ENCODE peak calls at places on chromosomes 2 and 18, in seven cellular contexts. C, Z, R, X, I, L and E are unnamed samples.

GRCh38 chr18:10560457-10561045 is 34.7 kb downstream of the NAPG start:
- DNase-seq in X (peak), R (peak), Z (peak), L (peak), I (peak), C (no peak), E (peak)

GRCh38 chr2:49860834-49861233 is 706.5 kb upstream of the FSHR start:
- DNase-seq in L (no peak), I (no peak), R (no peak), X (no peak), C (no peak), Z (no peak), E (no peak)

GRCh38 chr2:242075683-242076082 is 206.2 kb downstream of the RTP5 start:
- DNase-seq in X (no peak), R (no peak), I (peak), L (no peak), Z (no peak), C (no peak), E (no peak)

GRCh38 chr2:29450823-29451222 is 335.6 kb downstream of the CLIP4 start:
- DNase-seq in C (no peak), L (no peak), Z (no peak), X (no peak), I (no peak), R (no peak), E (no peak)

GRCh38 chr2:111662771-111663470 is 221.1 kb downstream of the ANAPC1 start:
- DNase-seq in I (no peak), Z (no peak), X (peak), R (no peak), L (no peak), C (no peak), E (no peak)

GRCh38 chr2:44342854-44343253 is 18.4 kb downstream of the PREPL start:
- DNase-seq in I (no peak), R (no peak), X (no peak), C (no peak), L (peak), Z (peak), E (peak)

GRCh38 chr2:181438298-181438697 is 18.9 kb upstream of the ITGA4 start:
- DNase-seq in X (peak), I (no peak), L (no peak), C (no peak), R (peak), Z (no peak), E (peak)

GRCh38 chr2:72148975-72149555 is 1.4 kb upstream of the CYP26B1 start:
- DNase-seq in C (no peak), Z (no peak), X (peak), R (no peak), L (peak), I (peak), E (peak)

GRCh38 chr18:36376361-36376760 is 78.8 kb downstream of the FHOD3 start:
- DNase-seq in X (no peak), I (no peak), R (no peak), C (no peak), L (no peak), Z (no peak), E (no peak)

GRCh38 chr2:195945056-195945455 is 123.6 kb downstream of the DNAH7 start:
- DNase-seq in R (no peak), Z (no peak), X (no peak), I (no peak), L (no peak), C (no peak), E (no peak)

GRCh38 chr18:1018211-1018651 is 113.6 kb downstream of the ADCYAP1 start:
- DNase-seq in R (no peak), L (no peak), C (no peak), X (no peak), I (no peak), Z (no peak), E (peak)

GRCh38 chr18:65938592-65939372 is 188.0 kb downstream of the CDH7 start:
- DNase-seq in Z (no peak), C (no peak), R (no peak), I (no peak), L (no peak), X (peak), E (peak)

GRCh38 chr2:140797718-140798117 is 1333.1 kb downstream of the LRP1B start:
- DNase-seq in I (no peak), C (no peak), Z (no peak), X (no peak), R (no peak), L (no peak), E (no peak)

GRCh38 chr2:127953128-127953718 is 67.5 kb upstream of the AMMECR1L start:
- DNase-seq in C (no peak), X (peak), L (peak), I (peak), R (no peak), Z (no peak), E (no peak)

GRCh38 chr2:146986161-146986560 is 858.7 kb upstream of the ACVR2A start:
- DNase-seq in Z (no peak), R (no peak), X (no peak), L (no peak), I (no peak), C (no peak), E (no peak)

GRCh38 chr18:63924551-63924950 is 16.8 kb downstream of the SERPINB10 start:
- DNase-seq in C (no peak), R (no peak), I (no peak), L (no peak), Z (no peak), X (no peak), E (no peak)

GRCh38 chr2:40935349-40935748 is 483.5 kb upstream of the SLC8A1 start:
- DNase-seq in I (no peak), R (no peak), Z (no peak), X (peak), C (no peak), L (no peak), E (peak)

GRCh38 chr2:238974510-238975166 is 126.8 kb downstream of the TWIST2 start:
- DNase-seq in I (no peak), C (no peak), R (no peak), L (no peak), Z (no peak), X (peak), E (peak)

GRCh38 chr2:62306751-62307468 is 111.0 kb downstream of the B3GNT2 start:
- DNase-seq in R (no peak), I (no peak), C (no peak), X (peak), L (no peak), Z (peak), E (peak)

GRCh38 chr2:11676640-11677039 is 6.6 kb upstream of the NTSR2 start:
- DNase-seq in R (no peak), I (no peak), L (no peak), C (no peak), X (peak), Z (no peak), E (no peak)

GRCh38 chr2:178280261-178280852 is 86.0 kb downstream of the OSBPL6 start:
- DNase-seq in I (no peak), Z (peak), C (no peak), L (no peak), R (peak), X (no peak), E (peak)

GRCh38 chr2:85794491-85795121 is 40.8 kb downstream of the ATOH8 start:
- DNase-seq in I (no peak), L (peak), C (no peak), X (no peak), R (no peak), Z (no peak), E (no peak)

GRCh38 chr18:9900699-9901098 is 13.1 kb upstream of the VAPA start:
- DNase-seq in Z (no peak), C (no peak), X (no peak), I (no peak), L (no peak), R (no peak), E (no peak)

GRCh38 chr2:3289971-3290370 is 87.6 kb downstream of the EIPR1 start:
- DNase-seq in I (no peak), C (no peak), R (no peak), X (no peak), L (no peak), Z (no peak), E (no peak)

GRCh38 chr2:232369126-232369955 is 9.2 kb upstream of the ALPP start:
- DNase-seq in C (no peak), R (no peak), X (no peak), L (no peak), Z (no peak), I (peak), E (no peak)

GRCh38 chr2:102103284-102103683 is 39.3 kb upstream of the IL1R1 start:
- DNase-seq in L (no peak), Z (no peak), X (no peak), I (no peak), C (no peak), R (no peak), E (no peak)

GRCh38 chr2:113138428-113139322 is 11.3 kb downstream of the IL1RN start:
- DNase-seq in Z (peak), C (no peak), L (peak), I (peak), X (peak), R (peak), E (peak)

GRCh38 chr2:232666051-232666805 is 30.9 kb upstream of the GIGYF2 start:
- DNase-seq in X (no peak), I (no peak), Z (no peak), R (no peak), L (peak), C (no peak), E (no peak)

GRCh38 chr2:62221141-62221540 is 25.2 kb downstream of the B3GNT2 start:
- DNase-seq in R (no peak), L (no peak), X (no peak), C (no peak), Z (no peak), I (no peak), E (no peak)

GRCh38 chr2:190625691-190626090 is 23.2 kb upstream of the NAB1 start:
- DNase-seq in Z (no peak), C (no peak), I (no peak), R (no peak), L (no peak), X (no peak), E (no peak)

GRCh38 chr2:41718703-41719102 is 329.1 kb upstream of the PKDCC start:
- DNase-seq in I (no peak), R (no peak), Z (no peak), C (no peak), X (no peak), L (no peak), E (no peak)

GRCh38 chr2:186572705-186573104 is 17.2 kb upstream of the ITGAV start:
- DNase-seq in I (no peak), L (no peak), C (no peak), X (no peak), Z (no peak), R (no peak), E (no peak)

GRCh38 chr2:197191948-197192338 is 118.6 kb downstream of the ANKRD44 start:
- DNase-seq in Z (peak), I (no peak), X (no peak), R (peak), C (no peak), L (no peak), E (no peak)

GRCh38 chr18:61854578-61854977 is 38.2 kb downstream of the RNF152 start:
- DNase-seq in C (no peak), Z (no peak), I (no peak), L (no peak), X (no peak), R (no peak), E (no peak)

GRCh38 chr2:18362696-18363095 is 197.8 kb downstream of the RDH14 start:
- DNase-seq in C (no peak), L (no peak), Z (no peak), X (no peak), I (no peak), R (no peak), E (no peak)

GRCh38 chr2:219128401-219128800 is 32.2 kb downstream of the NHEJ1 start:
- DNase-seq in C (no peak), Z (no peak), L (no peak), X (peak), R (no peak), I (no peak), E (peak)

GRCh38 chr2:73225513-73226360 is 7.3 kb downstream of the PRADC1 start:
- DNase-seq in Z (no peak), C (no peak), R (no peak), X (no peak), L (no peak), I (no peak), E (no peak)